ENCODE peak calls at places on chromosomes 2 and 18, in four cellular contexts. G, R, M and E are unnamed samples.
A peak's percentile ranks its signal among the peaks of the same experiment; 100 is the strongest.

GRCh38 chr2:21599417-21599816 is 475.6 kb downstream of the TDRD15 start:
- DNase-seq in R (no peak), G (no peak), M (no peak), E (no peak)

GRCh38 chr2:134628453-134628852 is 90.3 kb downstream of the TMEM163 start:
- DNase-seq in G (no peak), M (no peak), R (no peak), E (no peak)

GRCh38 chr2:28563869-28564268 is 68.0 kb downstream of the PLB1 start:
- DNase-seq in M (no peak), G (no peak), R (no peak), E (no peak)

GRCh38 chr18:48024009-48024512 is 93.6 kb upstream of the SMAD2 start:
- DNase-seq in M (no peak), G (no peak), R (no peak), E (no peak)

GRCh38 chr2:41892486-41892885 is 155.3 kb upstream of the PKDCC start:
- DNase-seq in R (no peak), G (no peak), M (no peak), E (no peak)

GRCh38 chr2:65974067-65974723 is 460.7 kb upstream of the MEIS1 start:
- DNase-seq in G (no peak), M (no peak), R (no peak), E (no peak)

GRCh38 chr2:1691366-1691765 is 52.9 kb downstream of the PXDN start:
- DNase-seq in R (no peak), G (no peak), M (no peak), E (no peak)

GRCh38 chr2:181419124-181419855 is 37.9 kb upstream of the ITGA4 start:
- DNase-seq in M (no peak), G (no peak), R (no peak), E (no peak)

GRCh38 chr18:56322403-56322802 is 316.0 kb downstream of the TXNL1 start:
- DNase-seq in R (peak; percentile 49), G (no peak), M (no peak), E (no peak)

GRCh38 chr2:175518206-175518605 is 336.7 kb upstream of the ATP5MC3 start:
- DNase-seq in G (no peak), M (no peak), R (no peak), E (no peak)

GRCh38 chr2:165778653-165779451 is 15.2 kb downstream of the GALNT3 start:
- DNase-seq in G (no peak), M (no peak), R (no peak), E (no peak)

GRCh38 chr18:2979871-2980606 is 32.9 kb downstream of the LPIN2 start:
- DNase-seq in G (no peak), R (no peak), M (no peak), E (no peak)

GRCh38 chr18:2325308-2325849 is 245.9 kb downstream of the METTL4 start:
- DNase-seq in G (no peak), M (no peak), R (no peak), E (no peak)

GRCh38 chr2:79259959-79260358 is 100.4 kb upstream of the REG3A start:
- DNase-seq in G (no peak), R (no peak), M (no peak), E (no peak)

GRCh38 chr18:12282436-12283039 is 25.5 kb upstream of the TUBB6 start:
- DNase-seq in R (no peak), G (no peak), M (no peak), E (no peak)

GRCh38 chr2:197345846-197346370 is 35.3 kb upstream of the ANKRD44 start:
- DNase-seq in G (no peak), R (no peak), M (no peak), E (no peak)

GRCh38 chr2:198918331-198918730 is 539.4 kb downstream of the SATB2 start:
- DNase-seq in M (no peak), G (no peak), R (no peak), E (no peak)

GRCh38 chr2:28325567-28326468 is 66.8 kb upstream of the FOSL2 start:
- DNase-seq in M (no peak), G (no peak), R (no peak), E (no peak)

GRCh38 chr2:75079575-75079974 is 119.7 kb downstream of the TACR1 start:
- DNase-seq in M (no peak), R (no peak), G (no peak), E (no peak)

GRCh38 chr2:172091626-172092566 is 6.6 kb downstream of the DLX1 start:
- DNase-seq in R (no peak), G (no peak), M (no peak), E (no peak)

GRCh38 chr2:100812141-100812540 is 7.8 kb upstream of the NPAS2 start:
- DNase-seq in M (no peak), G (no peak), R (no peak), E (no peak)

GRCh38 chr2:150255528-150255927 is 231.9 kb downstream of the RND3 start:
- DNase-seq in M (no peak), G (no peak), R (no peak), E (no peak)

GRCh38 chr2:26640781-26641564 is at the start of gene CIB4:
- DNase-seq in M (no peak), G (no peak), R (no peak), E (no peak)

GRCh38 chr2:234394450-234394849 is 102.4 kb downstream of the ARL4C start:
- DNase-seq in R (no peak), G (no peak), M (no peak), E (no peak)

GRCh38 chr2:118310016-118310877 is 222.0 kb downstream of the INSIG2 start:
- DNase-seq in M (peak; percentile 52), G (peak; percentile 9), R (peak; percentile 13), E (peak; percentile 19)

GRCh38 chr18:61334491-61334850 is 1.2 kb downstream of the CDH20 start:
- DNase-seq in M (peak; percentile 40), R (no peak), G (no peak), E (peak; percentile 51)

GRCh38 chr2:84959045-84959493 is 11.9 kb upstream of the KCMF1 start:
- DNase-seq in M (no peak), R (no peak), G (no peak), E (no peak)

GRCh38 chr2:193668557-193669323 is 1474.0 kb upstream of the TMEFF2 start:
- DNase-seq in R (no peak), M (no peak), G (no peak), E (no peak)

GRCh38 chr2:102421890-102422759 is 835 bp upstream of the IL18RAP start:
- DNase-seq in M (no peak), G (no peak), R (no peak), E (no peak)
- H3K27ac ChIP-seq in M (no peak overlapping the region), G (no peak overlapping the region), R (no peak overlapping the region), E (no peak overlapping the region)

GRCh38 chr2:169684135-169684565 is 10.1 kb downstream of the CFAP210 start:
- DNase-seq in R (no peak), M (no peak), G (no peak), E (no peak)
- H3K27ac ChIP-seq in R (no peak overlapping the region), M (no peak overlapping the region), G (no peak overlapping the region), E (no peak overlapping the region)

DNA sequence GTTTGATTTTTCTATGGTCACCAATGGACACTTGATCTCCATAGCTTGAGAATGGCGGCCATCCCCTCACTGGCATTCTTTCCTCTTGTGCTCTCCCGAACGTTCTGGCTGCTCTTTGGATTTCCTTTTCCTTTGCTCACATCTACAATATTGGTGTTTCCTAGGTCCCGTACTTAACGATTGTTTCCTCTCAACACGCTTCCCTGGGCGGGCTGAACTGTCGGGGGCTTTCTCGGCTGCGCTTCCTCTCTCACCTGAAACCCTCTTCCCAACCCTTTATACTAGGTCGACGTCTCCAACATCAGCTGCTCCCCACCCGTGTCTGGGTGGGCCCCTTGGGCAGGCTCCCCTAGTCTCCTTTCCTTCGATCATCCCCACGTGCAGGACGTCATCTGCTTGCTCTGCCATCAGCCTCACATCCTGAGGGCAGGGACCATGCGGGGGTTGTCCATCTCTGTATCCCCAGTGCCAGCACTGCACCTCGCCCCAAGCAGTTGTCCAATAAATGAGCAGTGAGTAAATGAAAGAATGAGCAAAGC is 634 bp upstream of the DIS3L2 start:
- DNase-seq in G (no peak), R (peak; percentile 14), M (no peak), E (no peak)
- H3K27ac ChIP-seq in G (peak overlapping the region; percentile 95), R (peak overlapping the region; percentile 88), M (peak overlapping the region; percentile 82), E (peak overlapping the region; percentile 83)

DNA sequence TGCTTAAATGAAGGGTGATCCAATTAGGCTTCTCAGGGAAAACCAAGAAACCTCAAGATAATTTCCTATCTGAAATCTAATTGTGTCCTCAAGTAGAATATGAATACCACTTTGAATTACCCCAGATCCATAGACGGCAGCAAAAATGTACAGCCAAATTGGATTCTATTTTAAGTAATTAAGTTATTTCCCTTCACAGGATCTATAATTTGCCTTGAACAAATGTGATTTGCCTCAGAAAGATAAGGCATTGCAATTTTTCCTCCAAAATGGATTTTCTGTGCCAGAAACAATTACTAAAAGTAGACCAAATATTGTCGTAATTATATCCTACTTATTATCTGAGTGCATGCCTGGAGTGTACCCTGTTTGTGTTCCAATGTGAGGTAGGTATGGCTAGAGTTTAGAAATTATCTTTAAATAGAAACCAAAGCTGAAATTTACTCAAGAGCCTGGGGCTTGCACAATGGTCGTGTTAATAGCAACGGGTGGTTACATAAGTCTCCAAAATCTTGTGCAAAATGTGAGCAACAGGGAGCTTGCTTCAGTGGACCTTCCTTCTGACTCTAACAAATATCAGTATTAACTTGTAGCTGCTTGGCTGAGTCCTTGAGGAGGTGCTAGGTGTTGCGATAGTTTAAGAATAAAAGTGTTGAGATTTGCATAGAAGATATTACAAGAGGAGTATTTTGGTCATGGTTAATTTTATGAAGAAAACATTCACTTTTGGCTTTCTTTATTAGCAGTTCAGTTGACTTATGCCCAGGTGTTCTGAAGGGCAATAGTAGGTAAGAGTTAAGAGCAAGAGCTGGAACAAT is 4.8 kb downstream of the CXCR4 start:
- DNase-seq in R (no peak), G (no peak), M (no peak), E (no peak)
- H3K27ac ChIP-seq in R (no peak overlapping the region), G (no peak overlapping the region), M (no peak overlapping the region), E (no peak overlapping the region)

GRCh38 chr2:69564604-69565003 is 78.9 kb downstream of the AAK1 start:
- DNase-seq in G (no peak), M (no peak), R (no peak), E (no peak)
- H3K27ac ChIP-seq in G (no peak overlapping the region), M (no peak overlapping the region), R (no peak overlapping the region), E (no peak overlapping the region)

GRCh38 chr18:74283646-74284045 is 8.1 kb downstream of the CYB5A start:
- DNase-seq in M (no peak), G (no peak), R (no peak), E (no peak)

GRCh38 chr18:74283255-74283554 is 8.6 kb downstream of the CYB5A start:
- DNase-seq in M (no peak), G (no peak), R (no peak), E (no peak)

GRCh38 chr18:74286106-74286856 is 5.5 kb downstream of the CYB5A start:
- DNase-seq in M (no peak), G (no peak), R (no peak), E (no peak)

GRCh38 chr18:74282359-74283254 is 9.2 kb downstream of the CYB5A start:
- DNase-seq in M (no peak), R (no peak), G (no peak), E (no peak)

GRCh38 chr18:74284501-74285004 is 7.2 kb downstream of the CYB5A start:
- DNase-seq in M (no peak), R (no peak), G (no peak), E (no peak)
- H3K27ac ChIP-seq in M (peak overlapping the region; percentile 31), R (peak overlapping the region; percentile 85), G (peak overlapping the region; percentile 19), E (peak overlapping the region; percentile 66)

DNA sequence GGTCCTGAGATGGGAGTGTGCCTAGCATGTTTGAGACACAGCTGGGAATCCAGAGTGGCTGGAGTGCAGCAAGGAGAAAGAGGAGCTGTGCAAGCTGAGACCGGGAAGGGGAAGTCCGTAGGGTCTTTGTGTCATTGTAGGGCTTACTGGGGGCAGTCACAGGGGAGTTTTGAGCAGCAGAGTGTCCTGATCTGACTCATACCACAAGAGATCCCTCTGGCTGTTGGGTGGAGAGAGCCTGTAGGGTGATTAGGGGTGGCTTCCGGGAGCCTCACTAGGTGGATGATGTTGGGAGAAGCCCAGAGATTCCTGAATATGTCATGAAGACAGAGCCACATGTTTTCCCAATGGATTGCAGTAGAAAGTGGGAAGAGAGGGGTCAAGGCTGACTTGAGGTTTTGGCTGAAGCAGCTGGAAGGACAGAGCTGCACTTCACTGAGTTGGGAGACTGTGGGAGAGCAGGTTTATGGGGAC is 30.9 kb downstream of the FHOD3 start:
- DNase-seq in M (no peak), R (no peak), G (no peak), E (no peak)
- H3K27ac ChIP-seq in M (no peak overlapping the region), R (peak overlapping the region; percentile 71), G (no peak overlapping the region), E (no peak overlapping the region)